ENCODE peak calls at places on chromosomes 6 and 20, in four cellular contexts. One of them, this sample, is unnamed.

GRCh38 chr6:75084872-75085381 is 120.9 kb downstream of the COL12A1 start:
- DNase-seq in K562: no peak
- DNase-seq in A549: no peak
- DNase-seq in HepG2: peak; percentile 3
- DNase-seq in this sample: peak; percentile 63

GRCh38 chr6:115908906-115909559 is 151.7 kb downstream of the FRK start:
- DNase-seq in A549: no peak
- DNase-seq in K562: no peak
- DNase-seq in HepG2: no peak
- DNase-seq in this sample: no peak

GRCh38 chr6:48087448-48087847 is 23.5 kb downstream of the PTCHD4 start:
- DNase-seq in HepG2: no peak
- DNase-seq in K562: no peak
- DNase-seq in A549: no peak
- DNase-seq in this sample: no peak

GRCh38 chr20:49278817-49279676 is 1.2 kb upstream of the ZNFX1 start:
- DNase-seq in HepG2: peak; percentile 52
- DNase-seq in K562: peak; percentile 13
- DNase-seq in A549: no peak
- DNase-seq in this sample: no peak

GRCh38 chr6:84512396-84512795 is 252.0 kb downstream of the TBX18 start:
- DNase-seq in A549: no peak
- DNase-seq in K562: no peak
- DNase-seq in HepG2: no peak
- DNase-seq in this sample: no peak

GRCh38 chr6:73203098-73203497 is 22.2 kb downstream of the KHDC1L start:
- DNase-seq in A549: no peak
- DNase-seq in K562: no peak
- DNase-seq in HepG2: no peak
- DNase-seq in this sample: no peak

GRCh38 chr6:148440877-148441453 is 98.3 kb downstream of the SASH1 start:
- DNase-seq in HepG2: peak; percentile 50
- DNase-seq in A549: peak; percentile 24
- DNase-seq in K562: no peak
- DNase-seq in this sample: no peak

GRCh38 chr6:2047855-2048254 is 197.6 kb downstream of the GMDS start:
- DNase-seq in HepG2: no peak
- DNase-seq in A549: no peak
- DNase-seq in K562: no peak
- DNase-seq in this sample: no peak

GRCh38 chr6:54244430-54244829 is 63.8 kb upstream of the TINAG start:
- DNase-seq in HepG2: peak; percentile 18
- DNase-seq in A549: peak; percentile 7
- DNase-seq in K562: no peak
- DNase-seq in this sample: no peak

GRCh38 chr6:106981901-106982300 is 7.4 kb upstream of the CD24 start:
- DNase-seq in K562: no peak
- DNase-seq in A549: no peak
- DNase-seq in HepG2: no peak
- DNase-seq in this sample: no peak

GRCh38 chr6:142764306-142764705 is 180.7 kb downstream of the HIVEP2 start:
- DNase-seq in K562: no peak
- DNase-seq in A549: no peak
- DNase-seq in HepG2: no peak
- DNase-seq in this sample: no peak

GRCh38 chr6:108562503-108562993 is 1.8 kb downstream of the FOXO3 start:
- DNase-seq in K562: peak; percentile 69
- DNase-seq in HepG2: peak; percentile 80
- DNase-seq in A549: peak; percentile 35
- DNase-seq in this sample: peak; percentile 74

GRCh38 chr20:57218489-57218888 is 48.0 kb downstream of the BMP7 start:
- DNase-seq in HepG2: no peak
- DNase-seq in K562: no peak
- DNase-seq in A549: no peak
- DNase-seq in this sample: no peak

GRCh38 chr6:136923954-136924291 is 1.8 kb downstream of the SLC35D3 start:
- DNase-seq in HepG2: no peak
- DNase-seq in A549: no peak
- DNase-seq in K562: no peak
- DNase-seq in this sample: no peak

GRCh38 chr20:7195704-7196103 is 428.2 kb downstream of the BMP2 start:
- DNase-seq in K562: no peak
- DNase-seq in A549: no peak
- DNase-seq in HepG2: no peak
- DNase-seq in this sample: no peak

GRCh38 chr20:31593221-31594001 is 11.7 kb upstream of the ID1 start:
- DNase-seq in K562: peak; percentile 54
- DNase-seq in HepG2: peak; percentile 95
- DNase-seq in A549: peak; percentile 96
- DNase-seq in this sample: no peak

GRCh38 chr20:23920936-23921335 is 41.4 kb upstream of the CST5 start:
- DNase-seq in HepG2: no peak
- DNase-seq in K562: no peak
- DNase-seq in A549: no peak
- DNase-seq in this sample: no peak

GRCh38 chr20:60453847-60454246 is 495.6 kb downstream of the CDH26 start:
- DNase-seq in HepG2: no peak
- DNase-seq in K562: peak; percentile 18
- DNase-seq in A549: no peak
- DNase-seq in this sample: peak; percentile 65

GRCh38 chr20:20711413-20711812 is 1.0 kb downstream of the RALGAPA2 start:
- DNase-seq in HepG2: no peak
- DNase-seq in A549: no peak
- DNase-seq in K562: no peak
- DNase-seq in this sample: no peak

GRCh38 chr20:62053465-62054196 is 12.1 kb downstream of the TAF4 start:
- DNase-seq in K562: no peak
- DNase-seq in A549: no peak
- DNase-seq in HepG2: no peak
- DNase-seq in this sample: no peak

GRCh38 chr20:14717124-14718004 is 380.0 kb upstream of the FLRT3 start:
- DNase-seq in HepG2: peak; percentile 9
- DNase-seq in K562: no peak
- DNase-seq in A549: peak; percentile 18
- DNase-seq in this sample: no peak

GRCh38 chr6:71250050-71250689 is 38.4 kb upstream of the OGFRL1 start:
- DNase-seq in HepG2: no peak
- DNase-seq in K562: no peak
- DNase-seq in A549: no peak
- DNase-seq in this sample: no peak
- TF ChIP-seq CTCF in HepG2: no peak
- TF ChIP-seq CTCF in K562: no peak
- TF ChIP-seq CTCF in A549: no peak
- TF ChIP-seq CTCF in this sample: no peak

GRCh38 chr6:144062757-144063156 is 32.6 kb downstream of the SF3B5 start:
- DNase-seq in HepG2: no peak
- DNase-seq in K562: no peak
- DNase-seq in A549: no peak
- DNase-seq in this sample: no peak

GRCh38 chr6:144063744-144064401 is 31.5 kb downstream of the SF3B5 start:
- DNase-seq in HepG2: peak; percentile 50
- DNase-seq in K562: peak; percentile 96
- DNase-seq in A549: peak; percentile 63
- DNase-seq in this sample: peak; percentile 78

GRCh38 chr6:144064402-144064830 is 31.0 kb downstream of the SF3B5 start:
- DNase-seq in HepG2: no peak
- DNase-seq in A549: no peak
- DNase-seq in K562: peak; percentile 52
- DNase-seq in this sample: peak; percentile 49

GRCh38 chr6:144064831-144065668 is 30.3 kb downstream of the SF3B5 start:
- DNase-seq in HepG2: no peak
- DNase-seq in K562: no peak
- DNase-seq in A549: no peak
- DNase-seq in this sample: no peak

DNA sequence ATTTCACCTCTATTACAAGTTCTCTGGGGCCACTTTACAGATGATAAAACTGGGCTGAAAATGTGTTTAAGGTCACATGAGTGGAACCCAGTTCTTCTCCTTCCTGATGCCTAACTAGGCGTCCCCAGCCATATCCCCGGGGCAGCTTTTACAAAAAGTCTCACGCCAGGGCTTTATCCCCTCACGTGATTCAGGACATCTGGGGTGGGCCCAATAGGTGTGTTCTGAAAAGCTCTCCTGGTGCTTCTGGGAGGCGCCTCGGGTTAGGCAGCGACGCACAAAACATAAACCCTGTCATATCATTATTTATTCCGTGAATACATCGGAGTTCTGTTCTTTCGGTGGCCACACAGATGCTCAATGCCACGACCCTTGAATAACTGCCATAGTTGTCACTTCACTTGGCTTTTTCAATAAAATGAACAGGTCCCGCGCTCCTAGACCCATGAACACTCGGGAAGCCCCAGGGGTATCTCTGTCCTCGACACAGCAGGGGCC is 32.1 kb downstream of the SF3B5 start:
- DNase-seq in HepG2: no peak
- DNase-seq in A549: no peak
- DNase-seq in K562: peak; percentile 29
- DNase-seq in this sample: no peak
- TF ChIP-seq USF2 in HepG2: no peak
- TF ChIP-seq USF2 in A549: no peak
- TF ChIP-seq USF2 in K562: peak; percentile 76
- TF ChIP-seq USF2 in this sample: peak; percentile 72

GRCh38 chr6:105106260-105106659 is 73.6 kb downstream of the POPDC3 start:
- DNase-seq in A549: no peak
- DNase-seq in K562: no peak
- DNase-seq in HepG2: no peak
- DNase-seq in this sample: no peak
- TF ChIP-seq NR3C1 in A549: no peak
- TF ChIP-seq NR3C1 in K562: no peak
- TF ChIP-seq NR3C1 in HepG2: no peak
- TF ChIP-seq NR3C1 in this sample: no peak

GRCh38 chr6:79076881-79077641 is 993 bp downstream of the PHIP start:
- DNase-seq in K562: peak; percentile 83
- DNase-seq in A549: peak; percentile 59
- DNase-seq in HepG2: peak; percentile 83
- DNase-seq in this sample: peak; percentile 88

GRCh38 chr6:79079425-79080130 is 1.5 kb upstream of the PHIP start:
- DNase-seq in HepG2: no peak
- DNase-seq in K562: no peak
- DNase-seq in A549: no peak
- DNase-seq in this sample: no peak

GRCh38 chr6:79076160-79076559 is 1.9 kb downstream of the PHIP start:
- DNase-seq in A549: no peak
- DNase-seq in K562: no peak
- DNase-seq in HepG2: peak; percentile 3
- DNase-seq in this sample: no peak

GRCh38 chr6:79077680-79078056 is 386 bp downstream of the PHIP start:
- DNase-seq in A549: peak; percentile 15
- DNase-seq in HepG2: no peak
- DNase-seq in K562: peak; percentile 64
- DNase-seq in this sample: no peak

DNA sequence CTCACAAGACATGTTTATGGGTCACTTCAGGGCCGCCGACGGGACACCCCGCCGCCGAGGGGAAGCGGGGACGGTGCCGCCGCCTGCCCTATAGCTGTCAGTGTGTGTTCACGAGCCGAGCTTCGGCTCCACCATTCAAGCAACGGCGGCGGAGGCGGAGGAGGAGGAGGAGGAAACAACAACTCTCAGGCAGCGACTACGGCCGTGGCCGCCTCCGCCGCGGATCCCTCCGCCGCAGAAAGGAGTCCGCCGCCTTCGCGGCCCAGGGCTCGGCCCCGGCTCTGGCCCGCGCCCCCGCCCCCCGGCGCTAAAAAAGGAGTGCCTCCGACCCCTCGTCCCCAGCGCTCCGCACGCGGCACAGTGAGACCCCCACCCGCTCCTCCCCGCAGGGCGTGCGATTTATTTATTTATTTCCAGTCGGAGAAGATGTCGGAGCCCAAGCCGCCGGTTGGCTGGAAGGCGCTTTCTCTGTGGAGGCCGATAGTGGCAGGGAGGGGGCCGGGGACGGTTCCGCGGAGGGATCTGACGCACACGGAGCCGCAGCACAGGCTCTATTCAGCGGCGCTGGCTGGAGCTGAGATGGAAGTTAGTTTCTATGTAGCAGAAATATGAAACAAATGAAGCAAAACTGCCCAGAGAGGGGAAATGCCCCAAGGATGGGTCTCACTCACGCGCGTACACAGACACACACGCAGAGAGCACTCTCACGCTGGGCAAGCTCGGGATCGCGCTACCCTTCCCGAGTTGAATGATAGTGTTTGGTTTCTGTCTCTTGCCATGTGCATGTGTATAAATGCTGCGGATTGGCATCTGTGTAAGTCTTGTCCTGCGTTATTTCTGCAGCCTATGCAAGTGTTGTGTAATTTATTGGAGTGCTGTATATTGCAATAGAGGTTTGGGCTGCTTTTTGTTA is at the start of gene PHIP:
- DNase-seq in K562: peak; percentile 82
- DNase-seq in HepG2: peak; percentile 84
- DNase-seq in A549: peak; percentile 42
- DNase-seq in this sample: peak; percentile 88
- TF ChIP-seq CTCF in K562: no peak
- TF ChIP-seq CTCF in HepG2: peak; percentile 11
- TF ChIP-seq CTCF in A549: no peak
- TF ChIP-seq CTCF in this sample: no peak

GRCh38 chr20:4507288-4507719 is 214.4 kb upstream of the PRND start:
- DNase-seq in K562: no peak
- DNase-seq in HepG2: no peak
- DNase-seq in A549: no peak
- DNase-seq in this sample: no peak
- TF ChIP-seq USF2 in K562: no peak
- TF ChIP-seq USF2 in HepG2: no peak
- TF ChIP-seq USF2 in A549: no peak
- TF ChIP-seq USF2 in this sample: no peak

GRCh38 chr6:23441813-23442212 is 684.2 kb upstream of the NRSN1 start:
- DNase-seq in K562: no peak
- DNase-seq in HepG2: no peak
- DNase-seq in A549: no peak
- DNase-seq in this sample: no peak

GRCh38 chr6:23446394-23447001 is 679.5 kb upstream of the NRSN1 start:
- DNase-seq in K562: no peak
- DNase-seq in A549: peak; percentile 2
- DNase-seq in HepG2: no peak
- DNase-seq in this sample: no peak

GRCh38 chr6:23445157-23445710 is 680.8 kb upstream of the NRSN1 start:
- DNase-seq in K562: no peak
- DNase-seq in A549: no peak
- DNase-seq in HepG2: no peak
- DNase-seq in this sample: no peak
- TF ChIP-seq NR3C1 in K562: no peak
- TF ChIP-seq NR3C1 in A549: no peak
- TF ChIP-seq NR3C1 in HepG2: no peak
- TF ChIP-seq NR3C1 in this sample: no peak

This sample was measured in WTC11.